ENCODE peak calls at places on chromosomes 13 and 19, in four cellular contexts. V is NCI-H1694, L is cardiac muscle cell, W is GM03348. I is an unnamed sample.

GRCh38 chr13:113820813-113821651 is 42.8 kb downstream of the GAS6 start:
- DNase-seq in V (peak), L (peak), W (peak), I (peak)

GRCh38 chr13:99206873-99207272 is 6.2 kb downstream of the UBAC2 start:
- DNase-seq in V (no peak), L (no peak), W (no peak), I (no peak)

GRCh38 chr13:77868717-77869116 is 49.9 kb downstream of the EDNRB start:
- DNase-seq in V (no peak), L (no peak), W (no peak), I (no peak)

GRCh38 chr13:37443538-37443937 is 155.0 kb downstream of the POSTN start:
- DNase-seq in V (no peak), L (peak), W (peak), I (no peak)

GRCh38 chr19:1612114-1613086 is 7.1 kb upstream of the UQCR11 start:
- DNase-seq in V (no peak), L (no peak), W (no peak), I (no peak)

GRCh38 chr13:67343777-67344176 is 113.6 kb upstream of the PCDH9 start:
- DNase-seq in V (no peak), L (no peak), W (no peak), I (no peak)

GRCh38 chr19:23385404-23385803 is 9.9 kb downstream of the ZNF91 start:
- DNase-seq in V (no peak), L (no peak), W (no peak), I (no peak)

GRCh38 chr13:25654332-25654731 is 282.6 kb downstream of the ATP8A2 start:
- DNase-seq in V (no peak), L (no peak), W (no peak), I (no peak)

GRCh38 chr13:31282741-31283455 is 83.1 kb downstream of the B3GLCT start:
- DNase-seq in V (no peak), L (peak), W (no peak), I (no peak)